ENCODE peak calls at places on chromosomes 2 and 18, in six cellular contexts. U is HepG2, T is body of pancreas, A is heart left ventricle, B is K562, X is hepatocyte. V is an unnamed sample.

GRCh38 chr2:73907840-73908452 is 15.1 kb downstream of the ACTG2 start:
- DNase-seq in B (peak; percentile 73), T (peak; percentile 39), U (peak; percentile 37), X (peak; percentile 23), A (no peak), V (no peak)

GRCh38 chr2:102166189-102166845 is 20.5 kb upstream of the IL1RL2 start:
- DNase-seq in A (no peak), X (peak; percentile 76), B (peak; percentile 48), U (peak; percentile 67), T (peak; percentile 70), V (peak; percentile 84)

GRCh38 chr2:230694241-230694640 is 18.4 kb upstream of the CAB39 start:
- DNase-seq in X (no peak), B (no peak), T (no peak), A (no peak), U (no peak), V (peak; percentile 98)

GRCh38 chr2:109403841-109404201 is 209.9 kb downstream of the SEPTIN10 start:
- DNase-seq in B (no peak), T (no peak), U (no peak), X (no peak), A (no peak), V (no peak)

GRCh38 chr18:2337552-2338141 is 233.7 kb downstream of the METTL4 start:
- DNase-seq in U (peak; percentile 17), A (no peak), X (no peak), B (peak; percentile 60), T (peak; percentile 77), V (no peak)

GRCh38 chr2:11652555-11652954 is 17.4 kb downstream of the NTSR2 start:
- DNase-seq in A (no peak), U (no peak), X (no peak), B (no peak), T (no peak), V (no peak)

GRCh38 chr2:26982102-26982742 is 11.8 kb downstream of the MAPRE3 start:
- DNase-seq in X (peak; percentile 81), T (peak; percentile 94), B (peak; percentile 78), U (peak; percentile 78), A (peak; percentile 76), V (peak; percentile 28)

GRCh38 chr2:230900336-230900995 is 24.6 kb downstream of the GPR55 start:
- DNase-seq in B (no peak), X (no peak), T (no peak), A (no peak), U (no peak), V (no peak)

GRCh38 chr18:6086731-6087130 is 191.4 kb upstream of the TMEM200C start:
- DNase-seq in A (no peak), U (no peak), B (no peak), X (no peak), T (no peak), V (no peak)

GRCh38 chr2:95312543-95313205 is 15.5 kb downstream of the KCNIP3 start:
- DNase-seq in B (no peak), U (no peak), T (no peak), X (no peak), A (no peak), V (no peak)

GRCh38 chr2:96470636-96471035 is 34.5 kb downstream of the NEURL3 start:
- DNase-seq in X (peak; percentile 31), T (peak; percentile 80), A (peak; percentile 54), B (peak; percentile 29), U (no peak), V (no peak)

GRCh38 chr2:234483568-234484251 is 13.2 kb downstream of the ARL4C start:
- DNase-seq in B (peak; percentile 1), T (no peak), X (no peak), U (no peak), A (no peak), V (no peak)

GRCh38 chr2:41791523-41791922 is 256.3 kb upstream of the PKDCC start:
- DNase-seq in T (peak; percentile 28), U (peak; percentile 20), A (peak; percentile 36), X (peak; percentile 67), B (peak; percentile 20), V (peak; percentile 26)

GRCh38 chr2:88638743-88639142 is 11.5 kb upstream of the EIF2AK3 start:
- DNase-seq in X (no peak), U (no peak), T (no peak), B (no peak), A (no peak), V (peak; percentile 71)

GRCh38 chr2:227462972-227463931 is 8.7 kb upstream of the AGFG1 start:
- DNase-seq in B (no peak), A (no peak), X (no peak), U (no peak), T (no peak), V (no peak)

GRCh38 chr18:10015288-10015701 is 101.5 kb downstream of the VAPA start:
- DNase-seq in U (no peak), B (peak; percentile 20), T (no peak), A (no peak), X (peak; percentile 26), V (peak; percentile 91)

GRCh38 chr18:30781601-30782000 is 260.9 kb downstream of the DSC3 start:
- DNase-seq in B (no peak), X (no peak), T (no peak), U (no peak), A (no peak), V (no peak)

GRCh38 chr2:241620419-241620769 is 16.6 kb downstream of the THAP4 start:
- DNase-seq in A (no peak), T (no peak), X (no peak), U (no peak), B (peak; percentile 44), V (no peak)

GRCh38 chr18:22613788-22614187 is 196.1 kb upstream of the CTAGE1 start:
- DNase-seq in A (no peak), U (no peak), X (no peak), T (no peak), B (no peak), V (no peak)

GRCh38 chr2:169711751-169712509 is 17.7 kb downstream of the PHOSPHO2 start:
- DNase-seq in T (no peak), A (no peak), X (no peak), U (peak; percentile 45), B (peak; percentile 79), V (no peak)

GRCh38 chr2:224884188-224884587 is 158.1 kb downstream of the DOCK10 start:
- DNase-seq in X (no peak), B (no peak), U (no peak), A (no peak), T (no peak), V (no peak)

GRCh38 chr2:69774984-69775982 is 33.3 kb downstream of the ANXA4 start:
- DNase-seq in X (no peak), T (no peak), A (no peak), U (no peak), B (no peak), V (no peak)

GRCh38 chr18:72700961-72701710 is 157.0 kb upstream of the CBLN2 start:
- DNase-seq in A (no peak), U (peak; percentile 9), B (peak; percentile 0), T (no peak), X (peak; percentile 43), V (no peak)

GRCh38 chr18:10681581-10682367 is 155.9 kb downstream of the NAPG start:
- DNase-seq in U (no peak), A (no peak), B (no peak), T (no peak), X (no peak), V (peak; percentile 5)

GRCh38 chr2:36695746-36696415 is 626 bp upstream of the VIT start:
- DNase-seq in T (no peak), B (no peak), U (no peak), X (no peak), A (no peak), V (peak; percentile 42)
- TF ChIP-seq CTCF in T (no peak), B (peak; percentile 3), U (peak; percentile 16), X (peak; percentile 18), A (no peak), V (peak; percentile 59)

DNA sequence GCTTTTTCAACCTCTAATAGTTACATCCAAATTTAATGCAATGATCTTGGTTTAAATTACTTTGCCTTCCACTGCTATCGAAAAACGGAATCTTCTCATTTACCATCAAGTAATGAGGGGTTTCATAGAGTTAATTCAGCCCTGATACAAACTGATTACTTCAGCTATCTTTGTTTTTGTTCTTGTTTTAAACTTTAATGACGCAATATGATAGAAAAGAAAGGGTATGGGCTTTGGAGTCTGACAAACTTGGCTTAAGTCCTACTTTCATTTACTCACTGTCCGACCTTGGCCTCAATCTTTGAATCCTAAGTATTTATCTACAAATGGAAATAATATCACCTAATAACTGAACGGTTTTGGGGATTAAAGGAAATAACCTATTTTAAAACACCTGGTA is 16.1 kb downstream of the ADAM17 start:
- DNase-seq in U (no peak), A (no peak), X (no peak), T (no peak), B (no peak), V (no peak)
- H3K4me1 ChIP-seq in U (peaks cover 17% of the 10 kb centered on the region), A (peaks cover 31% of the 10 kb centered on the region), X (no peaks in the 10 kb centered on the region), T (peaks cover 31% of the 10 kb centered on the region), B (no peaks in the 10 kb centered on the region), V (no peaks in the 10 kb centered on the region)

DNA sequence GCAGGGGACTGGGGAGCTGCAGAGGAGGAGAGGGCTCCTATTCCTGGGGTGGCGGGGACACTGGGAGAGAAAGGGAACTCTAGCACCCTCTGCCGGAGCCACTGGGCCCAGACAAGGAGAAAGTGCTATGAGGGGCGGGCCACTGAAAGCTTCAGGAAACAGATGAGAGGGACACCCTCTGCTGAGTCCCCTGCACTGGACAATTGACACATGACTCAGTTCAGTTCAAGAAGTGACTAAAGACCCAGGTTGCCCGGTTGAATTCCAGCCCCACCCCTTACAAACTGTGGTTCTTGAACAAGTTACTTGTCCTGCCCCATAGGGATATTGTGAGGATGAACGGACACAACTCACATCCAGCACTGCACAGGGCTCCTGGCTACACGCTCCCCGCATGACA is 5.0 kb downstream of the RUFY4 start:
- DNase-seq in X (peak; percentile 60), U (peak; percentile 40), A (no peak), B (peak; percentile 43), T (peak; percentile 62), V (no peak)
- TF ChIP-seq CTCF in X (peak; percentile 36), U (peak; percentile 71), A (peak; percentile 27), B (peak; percentile 51), T (no peak), V (peak; percentile 60)

DNA sequence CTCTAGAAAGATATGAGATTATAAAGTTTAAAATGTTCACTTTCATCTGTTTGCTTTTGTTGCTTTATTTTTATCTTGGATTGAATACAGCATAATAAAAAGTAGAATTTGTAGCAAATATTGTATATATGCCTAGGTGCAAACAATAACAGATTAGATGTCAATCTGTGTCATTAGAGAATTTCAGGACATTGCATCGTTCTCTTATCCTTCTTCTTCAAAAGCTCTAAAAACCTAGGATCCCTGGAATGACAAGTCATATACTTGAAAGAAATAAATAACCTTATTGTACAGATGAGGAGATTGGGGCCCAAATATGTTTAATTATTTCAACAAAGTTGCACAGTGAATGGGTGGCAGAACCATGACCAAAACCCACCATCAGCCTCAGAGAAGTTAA is 102.8 kb upstream of the BZW1 start:
- DNase-seq in A (no peak), T (no peak), B (no peak), U (no peak), X (no peak), V (no peak)
- H3K4me1 ChIP-seq in A (peaks cover 5% of the 10 kb centered on the region), T (peaks cover 6% of the 10 kb centered on the region), B (peaks cover 7% of the 10 kb centered on the region), U (peaks cover 20% of the 10 kb centered on the region), X (no peaks in the 10 kb centered on the region), V (no peaks in the 10 kb centered on the region)

DNA sequence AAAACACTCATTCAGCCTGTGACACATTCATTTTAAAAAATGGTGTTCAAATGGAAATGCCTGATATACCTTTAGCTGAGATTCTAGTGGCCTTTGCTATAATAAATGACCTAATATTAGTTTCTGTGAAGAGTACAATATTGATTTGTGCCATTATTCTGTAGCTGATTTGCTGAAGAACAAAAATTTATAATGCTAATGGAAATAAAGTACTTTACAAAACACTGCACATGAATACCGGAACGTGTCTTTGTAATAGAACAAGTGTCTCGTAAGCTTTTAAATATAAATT is 138.7 kb downstream of the WDR7 start:
- DNase-seq in A (no peak), B (no peak), T (no peak), U (no peak), X (no peak), V (no peak)
- TF ChIP-seq CTCF in A (no peak), B (no peak), T (no peak), U (no peak), X (no peak), V (no peak)

GRCh38 chr2:217958889-217959235 is 43.9 kb downstream of the TNS1 start:
- DNase-seq in X (no peak), B (no peak), T (no peak), A (no peak), U (no peak), V (no peak)
- H3K4me1 ChIP-seq in X (peaks cover 7% of the 10 kb centered on the region), B (no peaks in the 10 kb centered on the region), T (peaks cover 41% of the 10 kb centered on the region), A (peaks cover 82% of the 10 kb centered on the region), U (no peaks in the 10 kb centered on the region), V (no peaks in the 10 kb centered on the region)

V was measured in foreskin keratinocyte.